ENCODE peak calls at places on chromosomes 7 and 10, in six cellular contexts. One of them, this sample, is unnamed.

GRCh38 chr10:51961401-51961800 is 262.0 kb upstream of the CSTF2T start:
- DNase-seq in NCI-H1417: no peak
- DNase-seq in HCT116: no peak
- DNase-seq in EL: no peak
- DNase-seq in uterus: no peak
- DNase-seq in left kidney: no peak
- DNase-seq in this sample: no peak

GRCh38 chr7:50436133-50436802 is 13.9 kb downstream of the FIGNL1 start:
- DNase-seq in left kidney: no peak
- DNase-seq in NCI-H1417: no peak
- DNase-seq in EL: peak; percentile 89
- DNase-seq in uterus: no peak
- DNase-seq in HCT116: no peak
- DNase-seq in this sample: peak; percentile 84

GRCh38 chr7:100914208-100914878 is 18.7 kb upstream of the ACHE start:
- DNase-seq in HCT116: no peak
- DNase-seq in left kidney: no peak
- DNase-seq in uterus: no peak
- DNase-seq in EL: no peak
- DNase-seq in NCI-H1417: no peak
- DNase-seq in this sample: no peak

GRCh38 chr7:143381427-143382125 is 431 bp downstream of the ZYX start:
- DNase-seq in left kidney: peak; percentile 78
- DNase-seq in EL: peak; percentile 74
- DNase-seq in uterus: peak; percentile 89
- DNase-seq in HCT116: no peak
- DNase-seq in NCI-H1417: no peak
- DNase-seq in this sample: peak; percentile 63

GRCh38 chr10:83917519-83918506 is 221.5 kb upstream of the GHITM start:
- DNase-seq in uterus: no peak
- DNase-seq in HCT116: peak; percentile 10
- DNase-seq in left kidney: peak; percentile 77
- DNase-seq in EL: no peak
- DNase-seq in NCI-H1417: no peak
- DNase-seq in this sample: no peak

GRCh38 chr7:27164381-27165088 is 802 bp downstream of the HOXA9 start:
- DNase-seq in EL: peak; percentile 18
- DNase-seq in uterus: no peak
- DNase-seq in HCT116: no peak
- DNase-seq in NCI-H1417: no peak
- DNase-seq in left kidney: peak; percentile 74
- DNase-seq in this sample: no peak

GRCh38 chr10:113199459-113199858 is 249.4 kb downstream of the TCF7L2 start:
- DNase-seq in NCI-H1417: no peak
- DNase-seq in uterus: no peak
- DNase-seq in left kidney: no peak
- DNase-seq in EL: peak; percentile 79
- DNase-seq in HCT116: no peak
- DNase-seq in this sample: no peak

GRCh38 chr7:35760082-35760770 is 40.6 kb upstream of the SEPTIN7 start:
- DNase-seq in HCT116: no peak
- DNase-seq in NCI-H1417: no peak
- DNase-seq in left kidney: peak; percentile 21
- DNase-seq in uterus: no peak
- DNase-seq in EL: no peak
- DNase-seq in this sample: no peak

GRCh38 chr7:76069238-76069638 is 21.3 kb downstream of the MDH2 start:
- DNase-seq in uterus: peak; percentile 72
- DNase-seq in HCT116: peak; percentile 65
- DNase-seq in left kidney: peak; percentile 71
- DNase-seq in NCI-H1417: no peak
- DNase-seq in EL: peak; percentile 95
- DNase-seq in this sample: peak; percentile 98

GRCh38 chr10:62046522-62047239 is 145.2 kb downstream of the ARID5B start:
- DNase-seq in HCT116: no peak
- DNase-seq in uterus: peak; percentile 83
- DNase-seq in NCI-H1417: no peak
- DNase-seq in EL: peak; percentile 85
- DNase-seq in left kidney: peak; percentile 62
- DNase-seq in this sample: peak; percentile 23

GRCh38 chr10:132889091-132889490 is 53.3 kb downstream of the CFAP46 start:
- DNase-seq in left kidney: no peak
- DNase-seq in NCI-H1417: no peak
- DNase-seq in uterus: no peak
- DNase-seq in EL: no peak
- DNase-seq in HCT116: no peak
- DNase-seq in this sample: peak; percentile 14

GRCh38 chr7:155291045-155291530 is 6.6 kb upstream of the INSIG1 start:
- DNase-seq in uterus: no peak
- DNase-seq in EL: peak; percentile 82
- DNase-seq in left kidney: no peak
- DNase-seq in HCT116: peak; percentile 80
- DNase-seq in NCI-H1417: no peak
- DNase-seq in this sample: peak; percentile 43

GRCh38 chr10:89360153-89360552 is 17.7 kb upstream of the IFIT1B start:
- DNase-seq in NCI-H1417: no peak
- DNase-seq in left kidney: no peak
- DNase-seq in uterus: no peak
- DNase-seq in EL: no peak
- DNase-seq in HCT116: no peak
- DNase-seq in this sample: no peak

This sample was measured in H4.